ENCODE peak calls at places on chromosomes 11 and 22, in four cellular contexts. K is hypothalamus; R is NCI-H345; P is stimulated activated CD4-positive, alpha-beta T cell treated with anti-CD3 and anti-CD28 coated beads, Interleukin-2, amount 100 ng/mL, for 24 hours. H is an unnamed sample.

GRCh38 chr11:66704659-66705360 is 24.2 kb downstream of the SPTBN2 start:
- DNase-seq in K (no peak), R (no peak), P (no peak), H (no peak)

GRCh38 chr11:25038131-25038530 is 541.3 kb downstream of the LUZP2 start:
- DNase-seq in K (no peak), R (no peak), P (no peak), H (no peak)

GRCh38 chr22:36934940-36935610 is 21.6 kb downstream of the CSF2RB start:
- DNase-seq in K (no peak), R (no peak), P (no peak), H (no peak)

GRCh38 chr22:29217827-29218757 is 12.4 kb downstream of the EMID1 start:
- DNase-seq in K (no peak), R (no peak), P (no peak), H (no peak)

GRCh38 chr11:541433-541885 is 4.1 kb downstream of the LRRC56 start:
- DNase-seq in K (no peak), R (no peak), P (no peak), H (no peak)

GRCh38 chr11:104095791-104096190 is 59.4 kb downstream of the DDI1 start:
- DNase-seq in K (no peak), R (no peak), P (no peak), H (no peak)

GRCh38 chr11:420911-421321 is 6.1 kb upstream of the SIGIRR start:
- DNase-seq in K (no peak), R (no peak), P (no peak), H (no peak)

GRCh38 chr22:38467904-38468760 is at the start of gene KDELR3:
- DNase-seq in K (no peak), R (peak), P (peak), H (peak)

GRCh38 chr11:112023104-112023503 is 2.1 kb upstream of the DLAT start:
- DNase-seq in K (no peak), R (no peak), P (no peak), H (no peak)

GRCh38 chr11:86570020-86570419 is 102.4 kb downstream of the ME3 start:
- DNase-seq in K (no peak), R (no peak), P (no peak), H (no peak)

GRCh38 chr22:44448271-44448780 is 49.7 kb downstream of the RTL6 start:
- DNase-seq in K (no peak), R (peak), P (no peak), H (no peak)

GRCh38 chr11:61080986-61081590 is 21.2 kb upstream of the CD5 start:
- DNase-seq in K (no peak), R (no peak), P (no peak), H (no peak)

GRCh38 chr11:1845571-1846452 is 7.0 kb downstream of the TNNI2 start:
- DNase-seq in K (no peak), R (no peak), P (no peak), H (no peak)

GRCh38 chr11:2380807-2381350 is 3.8 kb downstream of the CD81 start:
- DNase-seq in K (peak), R (no peak), P (no peak), H (no peak)

GRCh38 chr11:120660024-120660565 is 148.5 kb downstream of the GRIK4 start:
- DNase-seq in K (no peak), R (no peak), P (no peak), H (no peak)

GRCh38 chr11:9600651-9601040 is 27.2 kb downstream of the WEE1 start:
- DNase-seq in K (no peak), R (no peak), P (no peak), H (no peak)

GRCh38 chr22:40533712-40534378 is 102.7 kb downstream of the MRTFA start:
- DNase-seq in K (no peak), R (no peak), P (peak), H (peak)

H was measured in activated CD4-positive, alpha-beta T cell treated with anti-CD3 and anti-CD28 coated beads for 4 hours.